ENCODE peak calls at places on chromosomes 1 and 21, in five cellular contexts. O is astrocyte, H is Peyer's patch, Y is bronchial epithelial cell, T is cardiac muscle cell. J is an unnamed sample.

GRCh38 chr1:25997759-25998074 is at the start of gene PAFAH2:
- DNase-seq in O (no peak), Y (no peak), H (peak; percentile 20), T (no peak), J (no peak)

GRCh38 chr1:174996474-174996873 is 3.3 kb upstream of the CACYBP start:
- DNase-seq in O (peak; percentile 51), Y (peak; percentile 73), H (no peak), T (no peak), J (no peak)

GRCh38 chr1:47187226-47187925 is 2.5 kb downstream of the PDZK1IP1 start:
- DNase-seq in T (no peak), H (no peak), O (no peak), Y (no peak), J (no peak)

GRCh38 chr21:31862078-31862477 is 10.7 kb upstream of the HUNK start:
- DNase-seq in T (no peak), Y (peak; percentile 27), H (no peak), O (no peak), J (no peak)

GRCh38 chr1:198798923-198799386 is 160.1 kb downstream of the PTPRC start:
- DNase-seq in Y (no peak), H (no peak), T (no peak), O (no peak), J (no peak)

GRCh38 chr1:166590161-166590560 is 249.1 kb upstream of the POGK start:
- DNase-seq in T (no peak), O (no peak), H (no peak), Y (no peak), J (no peak)

GRCh38 chr1:96580920-96581319 is 140.7 kb upstream of the PTBP2 start:
- DNase-seq in T (no peak), O (no peak), H (no peak), Y (no peak), J (no peak)

GRCh38 chr1:31421404-31422040 is 8.5 kb downstream of the SERINC2 start:
- DNase-seq in H (no peak), Y (no peak), T (peak; percentile 49), O (no peak), J (no peak)

GRCh38 chr1:198141668-198142351 is 15.0 kb upstream of the NEK7 start:
- DNase-seq in T (no peak), H (no peak), O (no peak), Y (no peak), J (no peak)

GRCh38 chr1:76260279-76260678 is 185.7 kb downstream of the ST6GALNAC3 start:
- DNase-seq in H (no peak), Y (no peak), O (no peak), T (no peak), J (no peak)

GRCh38 chr21:43936186-43936967 is 71.4 kb downstream of the AGPAT3 start:
- DNase-seq in Y (no peak), H (no peak), T (no peak), O (peak; percentile 30), J (no peak)

GRCh38 chr1:65020774-65021173 is 54.4 kb upstream of the JAK1 start:
- DNase-seq in H (no peak), T (peak; percentile 20), O (no peak), Y (peak; percentile 8), J (no peak)

GRCh38 chr1:158334601-158335292 is 3.4 kb upstream of the CD1B start:
- DNase-seq in Y (no peak), O (no peak), H (no peak), T (no peak), J (no peak)

GRCh38 chr1:70685300-70686286 is 274.5 kb downstream of the CTH start:
- DNase-seq in H (no peak), T (peak; percentile 78), O (peak; percentile 1), Y (peak; percentile 62), J (no peak)

GRCh38 chr1:37332126-37332525 is 142.3 kb upstream of the ZC3H12A start:
- DNase-seq in O (no peak), H (no peak), T (no peak), Y (no peak), J (no peak)

GRCh38 chr1:46638921-46639320 is 22.3 kb upstream of the MOB3C start:
- DNase-seq in T (no peak), Y (no peak), O (no peak), H (no peak), J (no peak)

GRCh38 chr1:40755052-40755451 is 28.5 kb upstream of the KCNQ4 start:
- DNase-seq in T (peak; percentile 73), Y (peak; percentile 20), H (no peak), O (no peak), J (no peak)

GRCh38 chr1:119752592-119752991 is 16.1 kb downstream of the HMGCS2 start:
- DNase-seq in Y (no peak), O (no peak), H (no peak), T (no peak), J (no peak)

GRCh38 chr1:245621589-245621988 is 466.8 kb downstream of the KIF26B start:
- DNase-seq in Y (peak; percentile 29), H (no peak), T (no peak), O (peak; percentile 15), J (no peak)

GRCh38 chr1:50860702-50861101 is 99.4 kb downstream of the FAF1 start:
- DNase-seq in Y (no peak), O (no peak), H (no peak), T (no peak), J (no peak)

GRCh38 chr1:200929530-200930278 is 35.0 kb downstream of the INAVA start:
- DNase-seq in H (no peak), O (no peak), T (no peak), Y (no peak), J (no peak)

GRCh38 chr1:227942021-227942715 is 5.6 kb downstream of the WNT9A start:
- DNase-seq in Y (no peak), H (no peak), T (no peak), O (no peak), J (peak; percentile 37)

DNA sequence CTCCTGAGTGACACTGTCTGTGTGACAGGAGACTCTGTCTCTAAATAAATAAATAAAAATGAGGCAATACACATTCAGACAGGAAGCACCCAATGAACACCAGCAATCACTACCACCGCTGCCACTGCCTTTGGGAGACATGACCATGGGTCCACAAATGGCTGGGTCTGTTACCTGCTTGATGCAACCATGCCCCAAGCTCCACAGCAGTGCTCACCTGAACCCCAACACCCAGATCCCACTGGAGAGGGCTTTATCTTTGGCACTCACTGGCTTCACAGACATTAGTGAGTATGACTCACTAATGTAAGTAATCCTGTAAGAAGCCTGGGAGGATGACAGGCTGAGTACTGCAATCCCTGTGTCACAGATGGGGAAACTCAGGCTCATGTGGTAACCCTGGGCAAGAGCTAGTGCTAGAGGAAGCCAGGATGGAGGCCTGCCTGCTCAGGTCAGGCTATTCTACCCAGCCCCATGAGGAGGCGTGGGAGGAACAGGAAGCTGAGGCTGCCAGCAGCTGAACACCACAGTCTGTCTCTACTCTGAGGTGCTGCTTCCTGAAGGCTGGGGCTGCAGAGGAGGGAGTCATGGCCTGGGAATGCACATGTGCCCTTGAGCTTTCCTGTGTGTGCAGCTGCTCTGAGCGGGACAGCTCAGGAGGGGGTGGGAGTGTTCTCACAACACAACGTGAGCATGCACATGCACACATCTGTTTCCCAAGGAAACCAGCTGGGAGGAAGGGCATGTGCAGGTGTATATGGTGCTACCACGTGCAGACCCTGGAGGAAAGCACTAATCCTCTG is 43.0 kb downstream of the SLC9A1 start:
- DNase-seq in T (peak; percentile 100), Y (peak; percentile 100), H (peak; percentile 84), O (peak; percentile 100), J (peak; percentile 98)
- TF ChIP-seq CTCF in T (peak; percentile 21), Y (peak; percentile 66), H (peak; percentile 40), O (peak; percentile 9), J (peak; percentile 61)

GRCh38 chr1:39098569-39099250 is 72.6 kb downstream of the NDUFS5 start:
- DNase-seq in H (peak; percentile 45), T (peak; percentile 94), Y (peak; percentile 78), O (peak; percentile 83), J (peak; percentile 76)
- TF ChIP-seq CTCF in H (peak; percentile 67), T (peak; percentile 73), Y (peak; percentile 83), O (peak; percentile 79), J (peak; percentile 76)

GRCh38 chr21:45695086-45695485 is 51.6 kb downstream of the PCBP3 start:
- DNase-seq in H (no peak), T (no peak), O (no peak), Y (no peak), J (no peak)
- TF ChIP-seq CTCF in H (no peak), T (peak; percentile 12), O (no peak), Y (no peak), J (no peak)

DNA sequence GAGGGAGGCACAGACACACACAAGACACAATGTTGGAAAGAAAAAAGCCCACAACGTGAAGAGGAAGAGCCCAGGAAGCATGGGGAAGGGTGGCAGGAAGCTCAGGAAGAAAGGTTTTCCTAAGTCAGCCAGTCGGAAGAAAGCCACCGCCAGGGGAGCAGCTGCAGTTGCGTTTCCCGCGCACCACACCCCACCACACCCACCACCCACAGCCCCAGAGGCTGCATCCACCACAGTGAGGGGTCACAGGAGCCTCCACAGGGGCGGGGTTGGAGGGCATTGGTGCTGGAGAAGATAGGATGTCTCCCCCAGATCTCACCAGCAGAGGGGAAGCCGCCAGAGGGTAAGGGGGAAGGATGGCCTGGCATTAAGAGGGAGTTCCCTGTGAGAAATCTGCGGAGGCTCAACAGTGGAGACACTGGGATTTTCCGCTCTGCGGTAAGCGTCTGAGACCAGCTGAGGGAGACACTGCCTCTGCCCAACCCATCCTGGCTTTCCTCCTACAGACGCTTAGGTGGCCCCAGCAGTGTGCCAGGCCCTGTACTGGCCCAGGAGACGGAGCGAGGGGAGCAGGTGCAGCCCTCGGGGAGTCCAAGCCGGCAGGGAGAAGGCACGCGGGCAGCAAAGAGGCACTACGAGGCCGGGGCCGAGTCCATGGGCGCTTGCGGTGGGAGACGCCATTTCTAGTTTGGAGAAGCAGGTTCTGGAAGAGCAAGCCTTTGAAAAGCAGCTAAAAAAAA is 19.8 kb downstream of the PGLYRP3 start:
- DNase-seq in T (no peak), Y (no peak), H (no peak), O (no peak), J (no peak)
- TF ChIP-seq CTCF in T (no peak), Y (no peak), H (no peak), O (no peak), J (no peak)

GRCh38 chr1:206600527-206600926 is 11.7 kb downstream of the EIF2D start:
- DNase-seq in T (peak; percentile 49), Y (no peak), O (peak; percentile 62), H (no peak), J (no peak)
- TF ChIP-seq CTCF in T (no peak), Y (no peak), O (no peak), H (no peak), J (no peak)

DNA sequence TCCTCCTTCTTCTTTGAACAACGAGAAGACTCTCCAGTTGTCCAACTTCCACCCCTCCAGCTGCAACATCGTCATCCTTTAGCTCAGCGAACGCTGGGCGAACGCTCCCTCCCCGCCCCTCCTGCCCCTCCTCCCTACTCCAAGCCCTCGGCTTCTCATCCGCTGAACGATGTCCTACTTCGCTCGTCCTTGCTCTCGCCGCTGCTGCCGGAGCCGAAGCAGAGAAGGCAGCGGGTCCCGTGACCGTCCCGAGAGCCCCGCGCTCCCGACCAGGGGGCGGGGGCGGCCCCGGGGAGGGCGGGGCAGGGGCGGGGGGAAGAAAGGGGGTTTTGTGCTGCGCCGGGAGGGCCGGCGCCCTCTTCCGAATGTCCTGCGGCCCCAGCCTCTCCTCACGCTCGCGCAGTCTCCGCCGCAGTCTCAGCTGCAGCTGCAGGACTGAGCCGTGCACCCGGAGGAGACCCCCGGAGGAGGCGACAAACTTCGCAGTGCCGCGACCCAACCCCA is at the start of gene BCAN:
- DNase-seq in H (no peak), Y (no peak), O (no peak), T (peak; percentile 54), J (no peak)
- TF ChIP-seq CTCF in H (no peak), Y (no peak), O (no peak), T (no peak), J (no peak)

J was measured in CD14-positive monocyte.